ENCODE peak calls at places on chromosome 15, in eight cellular contexts. Z is NCI-H2171 treated with DMSO at 0.1 percent for 48 hours, D is mammary epithelial cell, L is ELF-1, P is esophagus squamous epithelium, K is T-helper 1 cell, F is GM04504, S is ACHN. W is an unnamed sample.

GRCh38 chr15:49145651-49146609 is 9.5 kb downstream of the COPS2 start:
- DNase-seq in S (peak; percentile 60), D (peak; percentile 52), L (no peak), Z (peak; percentile 37), P (no peak), F (no peak), K (no peak), W (peak; percentile 49)

GRCh38 chr15:42385206-42385979 is 26.1 kb downstream of the CAPN3 start:
- DNase-seq in D (peak; percentile 21), Z (no peak), K (no peak), F (no peak), S (peak; percentile 50), L (peak; percentile 86), P (no peak), W (peak; percentile 73)

GRCh38 chr15:69790632-69791031 is 307.1 kb downstream of the TLE3 start:
- DNase-seq in L (no peak), D (no peak), K (no peak), Z (no peak), F (no peak), S (no peak), P (no peak), W (no peak)

GRCh38 chr15:64701482-64701881 is 73.9 kb downstream of the RBPMS2 start:
- DNase-seq in F (no peak), L (no peak), Z (no peak), K (no peak), S (no peak), D (no peak), P (no peak), W (no peak)

GRCh38 chr15:38010390-38010789 is 76.0 kb downstream of the TMCO5A start:
- DNase-seq in D (no peak), Z (no peak), F (peak; percentile 20), P (no peak), K (no peak), L (peak; percentile 29), S (no peak), W (no peak)

GRCh38 chr15:70853270-70853854 is 595 bp downstream of the LARP6 start:
- DNase-seq in F (no peak), D (peak; percentile 83), P (no peak), S (peak; percentile 51), K (no peak), L (peak; percentile 79), Z (peak; percentile 14), W (no peak)

GRCh38 chr15:101283931-101284330 is 6.6 kb upstream of the SELENOS start:
- DNase-seq in Z (no peak), F (no peak), D (no peak), S (no peak), L (no peak), P (no peak), K (no peak), W (no peak)

GRCh38 chr15:69718916-69719315 is 266.3 kb downstream of the RPLP1 start:
- DNase-seq in S (no peak), D (no peak), F (no peak), P (no peak), Z (no peak), K (no peak), L (no peak), W (peak; percentile 42)

GRCh38 chr15:28125673-28126651 is 26.8 kb upstream of the OCA2 start:
- DNase-seq in D (peak; percentile 15), S (peak; percentile 51), F (no peak), Z (peak; percentile 37), L (peak; percentile 21), K (no peak), P (no peak), W (peak; percentile 65)

GRCh38 chr15:72491768-72492167 is 17.6 kb downstream of the ARIH1 start:
- DNase-seq in D (peak; percentile 63), P (no peak), L (no peak), F (peak; percentile 32), S (peak; percentile 62), K (no peak), Z (no peak), W (no peak)

GRCh38 chr15:101773496-101774100 is 29.7 kb upstream of the OR4F6 start:
- DNase-seq in Z (peak; percentile 6), L (peak; percentile 14), P (no peak), D (no peak), S (no peak), F (no peak), K (no peak), W (peak; percentile 11)

GRCh38 chr15:35439291-35439690 is 106.7 kb downstream of the DPH6 start:
- DNase-seq in D (no peak), K (no peak), S (no peak), L (no peak), F (peak; percentile 33), Z (no peak), P (no peak), W (no peak)

GRCh38 chr15:25691544-25692430 is 171.3 kb downstream of the ATP10A start:
- DNase-seq in Z (no peak), P (no peak), D (no peak), S (peak; percentile 12), L (no peak), K (no peak), F (no peak), W (peak; percentile 3)

GRCh38 chr15:71078506-71079207 is 36.6 kb upstream of the THSD4 start:
- DNase-seq in P (no peak), L (no peak), D (no peak), K (no peak), S (no peak), F (no peak), Z (no peak), W (no peak)

GRCh38 chr15:68642491-68642845 is 63.7 kb downstream of the CORO2B start:
- DNase-seq in D (no peak), P (no peak), Z (no peak), K (no peak), S (no peak), L (peak; percentile 36), F (no peak), W (no peak)

GRCh38 chr15:36468746-36469145 is 110.7 kb upstream of the CDIN1 start:
- DNase-seq in P (no peak), Z (peak; percentile 75), S (no peak), D (peak; percentile 96), F (peak; percentile 89), L (no peak), K (no peak), W (no peak)

GRCh38 chr15:70853855-70854668 is at the start of gene LARP6:
- DNase-seq in K (peak; percentile 9), F (no peak), S (peak; percentile 44), D (peak; percentile 22), P (no peak), Z (peak; percentile 42), L (peak; percentile 42), W (no peak)

GRCh38 chr15:90126457-90127435 is 24.5 kb upstream of the IDH2 start:
- DNase-seq in F (no peak), Z (no peak), S (peak; percentile 28), D (no peak), L (peak; percentile 92), K (no peak), P (no peak), W (no peak)

GRCh38 chr15:77605582-77605981 is 27.1 kb downstream of the LINGO1 start:
- DNase-seq in L (no peak), S (no peak), P (no peak), K (no peak), Z (no peak), F (no peak), D (no peak), W (no peak)

GRCh38 chr15:97684249-97684648 is 276.3 kb upstream of the ARRDC4 start:
- DNase-seq in P (no peak), D (no peak), S (no peak), K (no peak), F (no peak), L (no peak), Z (no peak), W (no peak)

GRCh38 chr15:67322481-67322880 is 67.9 kb downstream of the IQCH start:
- DNase-seq in K (no peak), S (no peak), P (no peak), L (no peak), F (no peak), D (no peak), Z (no peak), W (no peak)

GRCh38 chr15:78925956-78926743 is 18.7 kb downstream of the CTSH start:
- DNase-seq in P (no peak), F (no peak), Z (no peak), S (no peak), K (no peak), L (no peak), D (no peak), W (no peak)

GRCh38 chr15:70596354-70597055 is 166.9 kb downstream of the UACA start:
- DNase-seq in K (no peak), L (no peak), F (peak; percentile 65), Z (no peak), S (peak; percentile 81), D (peak; percentile 91), P (no peak), W (no peak)

GRCh38 chr15:70032509-70032908 is 65.2 kb downstream of the TLE3 start:
- DNase-seq in Z (no peak), L (no peak), F (no peak), S (no peak), K (no peak), P (no peak), D (no peak), W (no peak)

GRCh38 chr15:35306361-35306981 is 221.4 kb upstream of the NANOGP8 start:
- DNase-seq in L (peak; percentile 78), P (no peak), S (peak; percentile 39), D (peak; percentile 68), Z (no peak), K (no peak), F (peak; percentile 48), W (no peak)

GRCh38 chr15:81097893-81098280 is 36.2 kb upstream of the CFAP161 start:
- DNase-seq in P (no peak), L (no peak), K (no peak), D (no peak), F (no peak), S (no peak), Z (no peak), W (no peak)

GRCh38 chr15:92166751-92167412 is 226.8 kb upstream of the ST8SIA2 start:
- DNase-seq in Z (peak; percentile 35), S (no peak), F (no peak), P (no peak), D (no peak), K (no peak), L (no peak), W (no peak)

GRCh38 chr15:47856071-47856470 is 138.8 kb downstream of the SEMA6D start:
- DNase-seq in F (no peak), L (no peak), Z (no peak), D (no peak), K (no peak), S (no peak), P (no peak), W (no peak)

GRCh38 chr15:44585633-44586032 is 48.7 kb downstream of the EIF3J start:
- DNase-seq in F (no peak), K (no peak), D (no peak), S (no peak), Z (no peak), L (no peak), P (no peak), W (no peak)

GRCh38 chr15:29935296-29936020 is 113.2 kb upstream of the TJP1 start:
- DNase-seq in P (no peak), L (peak; percentile 46), D (no peak), Z (no peak), K (no peak), S (no peak), F (no peak), W (peak; percentile 1)

GRCh38 chr15:100278596-100279380 is 63.0 kb downstream of the ADAMTS17 start:
- DNase-seq in D (no peak), P (no peak), K (no peak), S (no peak), L (no peak), Z (no peak), F (no peak), W (no peak)

GRCh38 chr15:85073556-85074194 is 92.0 kb downstream of the PDE8A start:
- DNase-seq in Z (no peak), S (no peak), L (no peak), K (no peak), D (peak; percentile 55), F (no peak), P (no peak), W (no peak)

GRCh38 chr15:27601239-27601942 is 497.7 kb downstream of the OCA2 start:
- DNase-seq in P (no peak), Z (no peak), D (no peak), K (no peak), L (peak; percentile 15), S (no peak), F (no peak), W (no peak)

GRCh38 chr15:59002418-59002859 is 15.0 kb downstream of the RNF111 start:
- DNase-seq in L (no peak), P (no peak), Z (no peak), D (no peak), S (no peak), K (no peak), F (no peak), W (peak; percentile 24)

W was measured in OCI-LY7.